ENCODE peak calls at places on chromosome 13, in six cellular contexts. One of them, this sample, is unnamed.

GRCh38 chr13:104461049-104461448 is 1394.8 kb upstream of the SLC10A2 start:
- DNase-seq in lower leg skin: no peak
- DNase-seq in thoracic aorta: no peak
- DNase-seq in AG04450: no peak
- DNase-seq in cardiac muscle cell: no peak
- DNase-seq in colonic mucosa: no peak
- DNase-seq in this sample: no peak

GRCh38 chr13:48908381-48909087 is 67.2 kb upstream of the FNDC3A start:
- DNase-seq in lower leg skin: no peak
- DNase-seq in thoracic aorta: peak
- DNase-seq in AG04450: no peak
- DNase-seq in cardiac muscle cell: peak
- DNase-seq in colonic mucosa: no peak
- DNase-seq in this sample: no peak

GRCh38 chr13:113275387-113275786 is 21.7 kb upstream of the LAMP1 start:
- DNase-seq in lower leg skin: no peak
- DNase-seq in thoracic aorta: no peak
- DNase-seq in AG04450: peak
- DNase-seq in cardiac muscle cell: peak
- DNase-seq in colonic mucosa: peak
- DNase-seq in this sample: no peak

GRCh38 chr13:48318714-48319457 is 15.3 kb downstream of the RB1 start:
- DNase-seq in lower leg skin: no peak
- DNase-seq in thoracic aorta: no peak
- DNase-seq in AG04450: no peak
- DNase-seq in cardiac muscle cell: peak
- DNase-seq in colonic mucosa: peak
- DNase-seq in this sample: no peak

GRCh38 chr13:22454586-22454985 is 726.2 kb upstream of the SGCG start:
- DNase-seq in lower leg skin: no peak
- DNase-seq in thoracic aorta: no peak
- DNase-seq in AG04450: no peak
- DNase-seq in cardiac muscle cell: no peak
- DNase-seq in colonic mucosa: no peak
- DNase-seq in this sample: no peak

GRCh38 chr13:34435338-34435737 is 506.7 kb upstream of the NBEA start:
- DNase-seq in lower leg skin: no peak
- DNase-seq in thoracic aorta: no peak
- DNase-seq in AG04450: no peak
- DNase-seq in cardiac muscle cell: peak
- DNase-seq in colonic mucosa: no peak
- DNase-seq in this sample: no peak

GRCh38 chr13:27203186-27203585 is 31.6 kb upstream of the USP12 start:
- DNase-seq in lower leg skin: no peak
- DNase-seq in thoracic aorta: no peak
- DNase-seq in AG04450: no peak
- DNase-seq in cardiac muscle cell: no peak
- DNase-seq in colonic mucosa: no peak
- DNase-seq in this sample: no peak

GRCh38 chr13:51035469-51035868 is 75.6 kb downstream of the C13orf42 start:
- DNase-seq in lower leg skin: no peak
- DNase-seq in thoracic aorta: no peak
- DNase-seq in AG04450: no peak
- DNase-seq in cardiac muscle cell: no peak
- DNase-seq in colonic mucosa: peak
- DNase-seq in this sample: no peak

GRCh38 chr13:113862191-113862765 is 1.6 kb downstream of the GAS6 start:
- DNase-seq in lower leg skin: no peak
- DNase-seq in thoracic aorta: no peak
- DNase-seq in AG04450: no peak
- DNase-seq in cardiac muscle cell: no peak
- DNase-seq in colonic mucosa: peak
- DNase-seq in this sample: no peak

GRCh38 chr13:83839158-83839557 is 43.1 kb downstream of the SLITRK1 start:
- DNase-seq in lower leg skin: no peak
- DNase-seq in thoracic aorta: no peak
- DNase-seq in AG04450: no peak
- DNase-seq in cardiac muscle cell: no peak
- DNase-seq in colonic mucosa: no peak
- DNase-seq in this sample: no peak

GRCh38 chr13:34847751-34848150 is 94.3 kb upstream of the NBEA start:
- DNase-seq in lower leg skin: no peak
- DNase-seq in thoracic aorta: no peak
- DNase-seq in AG04450: no peak
- DNase-seq in cardiac muscle cell: no peak
- DNase-seq in colonic mucosa: no peak
- DNase-seq in this sample: no peak

GRCh38 chr13:106595623-106596022 is 27.7 kb upstream of the ARGLU1 start:
- DNase-seq in lower leg skin: no peak
- DNase-seq in thoracic aorta: no peak
- DNase-seq in AG04450: no peak
- DNase-seq in cardiac muscle cell: no peak
- DNase-seq in colonic mucosa: no peak
- DNase-seq in this sample: no peak

GRCh38 chr13:90708159-90708558 is 639.3 kb upstream of the MIR17HG start:
- DNase-seq in lower leg skin: no peak
- DNase-seq in thoracic aorta: no peak
- DNase-seq in AG04450: no peak
- DNase-seq in cardiac muscle cell: no peak
- DNase-seq in colonic mucosa: no peak
- DNase-seq in this sample: no peak

GRCh38 chr13:100245099-100245498 is 156.2 kb downstream of the PCCA start:
- DNase-seq in lower leg skin: no peak
- DNase-seq in thoracic aorta: no peak
- DNase-seq in AG04450: no peak
- DNase-seq in cardiac muscle cell: no peak
- DNase-seq in colonic mucosa: no peak
- DNase-seq in this sample: no peak

GRCh38 chr13:75366380-75367280 is 115.3 kb downstream of the TBC1D4 start:
- DNase-seq in lower leg skin: no peak
- DNase-seq in thoracic aorta: no peak
- DNase-seq in AG04450: no peak
- DNase-seq in cardiac muscle cell: no peak
- DNase-seq in colonic mucosa: no peak
- DNase-seq in this sample: no peak
- H3K4me3 ChIP-seq in lower leg skin: no peak
- H3K4me3 ChIP-seq in thoracic aorta: no peak
- H3K4me3 ChIP-seq in AG04450: no peak
- H3K4me3 ChIP-seq in cardiac muscle cell: no peak
- H3K4me3 ChIP-seq in colonic mucosa: no peak
- H3K4me3 ChIP-seq in this sample: peak

GRCh38 chr13:66001136-66001535 is 1229.0 kb downstream of the PCDH9 start:
- DNase-seq in lower leg skin: no peak
- DNase-seq in thoracic aorta: no peak
- DNase-seq in AG04450: no peak
- DNase-seq in cardiac muscle cell: no peak
- DNase-seq in colonic mucosa: no peak
- DNase-seq in this sample: no peak

GRCh38 chr13:66003558-66003957 is 1226.6 kb downstream of the PCDH9 start:
- DNase-seq in lower leg skin: no peak
- DNase-seq in thoracic aorta: no peak
- DNase-seq in AG04450: no peak
- DNase-seq in cardiac muscle cell: no peak
- DNase-seq in colonic mucosa: no peak
- DNase-seq in this sample: no peak

DNA sequence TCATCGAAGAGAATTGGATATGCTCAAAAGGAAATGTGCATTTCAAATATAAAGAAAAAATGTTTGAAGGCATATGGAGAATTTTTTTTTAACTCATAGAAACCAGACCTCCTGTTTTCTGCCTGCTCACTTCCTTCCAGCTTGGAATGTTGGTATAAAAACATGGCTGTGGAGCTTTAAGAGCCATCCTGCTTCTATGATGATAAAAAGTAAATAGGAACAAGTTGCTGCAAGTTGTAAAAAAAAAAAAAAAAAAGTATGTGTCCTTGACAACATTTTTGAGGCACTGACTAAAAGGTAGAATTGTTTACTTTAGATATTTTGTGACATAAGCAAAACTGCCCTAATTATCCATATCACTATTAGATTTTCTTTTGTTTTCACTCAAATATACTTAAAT is 1230.7 kb downstream of the PCDH9 start:
- DNase-seq in lower leg skin: no peak
- DNase-seq in thoracic aorta: no peak
- DNase-seq in AG04450: no peak
- DNase-seq in cardiac muscle cell: no peak
- DNase-seq in colonic mucosa: no peak
- DNase-seq in this sample: no peak
- TF ChIP-seq CTCF in lower leg skin: no peak
- TF ChIP-seq CTCF in thoracic aorta: no peak
- TF ChIP-seq CTCF in AG04450: no peak
- TF ChIP-seq CTCF in cardiac muscle cell: no peak
- TF ChIP-seq CTCF in colonic mucosa: no peak
- TF ChIP-seq CTCF in this sample: no peak

GRCh38 chr13:30148171-30148754 is 159.1 kb downstream of the KATNAL1 start:
- DNase-seq in lower leg skin: no peak
- DNase-seq in thoracic aorta: no peak
- DNase-seq in AG04450: no peak
- DNase-seq in cardiac muscle cell: no peak
- DNase-seq in colonic mucosa: no peak
- DNase-seq in this sample: no peak

GRCh38 chr13:30151398-30151797 is 156.0 kb downstream of the KATNAL1 start:
- DNase-seq in lower leg skin: no peak
- DNase-seq in thoracic aorta: no peak
- DNase-seq in AG04450: no peak
- DNase-seq in cardiac muscle cell: no peak
- DNase-seq in colonic mucosa: no peak
- DNase-seq in this sample: no peak

GRCh38 chr13:30148791-30149190 is 158.6 kb downstream of the KATNAL1 start:
- DNase-seq in lower leg skin: no peak
- DNase-seq in thoracic aorta: no peak
- DNase-seq in AG04450: no peak
- DNase-seq in cardiac muscle cell: no peak
- DNase-seq in colonic mucosa: no peak
- DNase-seq in this sample: no peak

GRCh38 chr13:30147380-30147779 is 160.0 kb downstream of the KATNAL1 start:
- DNase-seq in lower leg skin: no peak
- DNase-seq in thoracic aorta: no peak
- DNase-seq in AG04450: no peak
- DNase-seq in cardiac muscle cell: no peak
- DNase-seq in colonic mucosa: no peak
- DNase-seq in this sample: no peak

GRCh38 chr13:30149248-30149647 is 158.1 kb downstream of the KATNAL1 start:
- DNase-seq in lower leg skin: no peak
- DNase-seq in thoracic aorta: no peak
- DNase-seq in AG04450: no peak
- DNase-seq in cardiac muscle cell: no peak
- DNase-seq in colonic mucosa: no peak
- DNase-seq in this sample: no peak
- H3K4me3 ChIP-seq in lower leg skin: no peak
- H3K4me3 ChIP-seq in thoracic aorta: no peak
- H3K4me3 ChIP-seq in AG04450: no peak
- H3K4me3 ChIP-seq in cardiac muscle cell: no peak
- H3K4me3 ChIP-seq in colonic mucosa: no peak
- H3K4me3 ChIP-seq in this sample: no peak

DNA sequence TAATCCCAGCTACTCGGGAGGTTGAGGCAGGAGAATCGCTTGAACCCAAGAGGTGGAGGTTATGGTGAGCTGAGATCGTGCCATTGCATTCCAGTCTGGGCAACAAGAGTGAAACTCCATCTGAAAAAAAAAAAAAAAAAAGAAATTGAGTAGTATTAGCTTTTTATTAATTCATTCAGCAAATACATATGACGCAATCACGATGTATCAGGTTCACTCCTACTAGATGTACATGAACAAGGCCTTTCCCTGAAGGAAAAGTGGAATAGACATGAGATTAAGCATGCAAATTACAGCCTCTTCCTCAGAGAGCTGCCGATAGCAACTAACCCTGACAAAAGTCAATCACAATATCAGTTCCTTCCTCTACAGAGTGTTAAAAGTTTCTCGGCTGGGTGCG is 9.2 kb upstream of the TPT1 start:
- DNase-seq in lower leg skin: no peak
- DNase-seq in thoracic aorta: no peak
- DNase-seq in AG04450: no peak
- DNase-seq in cardiac muscle cell: no peak
- DNase-seq in colonic mucosa: no peak
- DNase-seq in this sample: no peak
- TF ChIP-seq CTCF in lower leg skin: no peak
- TF ChIP-seq CTCF in thoracic aorta: no peak
- TF ChIP-seq CTCF in AG04450: no peak
- TF ChIP-seq CTCF in cardiac muscle cell: no peak
- TF ChIP-seq CTCF in colonic mucosa: no peak
- TF ChIP-seq CTCF in this sample: no peak

GRCh38 chr13:57633950-57634828 is 2.6 kb downstream of the PCDH17 start:
- DNase-seq in lower leg skin: no peak
- DNase-seq in thoracic aorta: no peak
- DNase-seq in AG04450: no peak
- DNase-seq in cardiac muscle cell: no peak
- DNase-seq in colonic mucosa: no peak
- DNase-seq in this sample: peak
- H3K4me3 ChIP-seq in lower leg skin: peak
- H3K4me3 ChIP-seq in thoracic aorta: peak
- H3K4me3 ChIP-seq in AG04450: no peak
- H3K4me3 ChIP-seq in cardiac muscle cell: peak
- H3K4me3 ChIP-seq in colonic mucosa: no peak
- H3K4me3 ChIP-seq in this sample: peak

GRCh38 chr13:73970413-73971055 is 163.7 kb downstream of the KLF12 start:
- DNase-seq in lower leg skin: no peak
- DNase-seq in thoracic aorta: no peak
- DNase-seq in AG04450: no peak
- DNase-seq in cardiac muscle cell: no peak
- DNase-seq in colonic mucosa: no peak
- DNase-seq in this sample: peak
- TF ChIP-seq CTCF in lower leg skin: no peak
- TF ChIP-seq CTCF in thoracic aorta: no peak
- TF ChIP-seq CTCF in AG04450: no peak
- TF ChIP-seq CTCF in cardiac muscle cell: no peak
- TF ChIP-seq CTCF in colonic mucosa: no peak
- TF ChIP-seq CTCF in this sample: no peak

DNA sequence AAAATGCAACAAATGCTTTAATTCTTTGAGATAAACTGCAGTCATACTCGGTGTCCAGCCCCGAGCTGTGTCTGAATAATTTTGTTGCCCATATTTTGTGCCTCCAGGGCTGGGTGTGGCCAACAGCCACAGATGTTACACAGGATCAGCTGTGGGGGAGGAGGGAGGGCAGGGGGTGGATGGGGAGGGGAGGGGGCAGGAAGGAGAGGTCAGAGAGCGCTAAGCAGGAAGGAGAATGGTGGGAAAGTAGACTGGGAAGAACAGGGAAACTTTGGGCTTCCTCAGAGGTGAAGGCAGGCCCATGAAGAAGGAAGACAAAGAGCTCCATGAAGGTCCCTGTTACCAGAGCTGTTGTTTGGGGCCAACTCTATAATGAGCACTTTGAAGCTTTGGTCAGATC is 295.8 kb downstream of the COG6 start:
- DNase-seq in lower leg skin: no peak
- DNase-seq in thoracic aorta: no peak
- DNase-seq in AG04450: no peak
- DNase-seq in cardiac muscle cell: no peak
- DNase-seq in colonic mucosa: no peak
- DNase-seq in this sample: no peak
- H3K4me3 ChIP-seq in lower leg skin: no peak
- H3K4me3 ChIP-seq in thoracic aorta: no peak
- H3K4me3 ChIP-seq in AG04450: no peak
- H3K4me3 ChIP-seq in cardiac muscle cell: no peak
- H3K4me3 ChIP-seq in colonic mucosa: no peak
- H3K4me3 ChIP-seq in this sample: no peak

DNA sequence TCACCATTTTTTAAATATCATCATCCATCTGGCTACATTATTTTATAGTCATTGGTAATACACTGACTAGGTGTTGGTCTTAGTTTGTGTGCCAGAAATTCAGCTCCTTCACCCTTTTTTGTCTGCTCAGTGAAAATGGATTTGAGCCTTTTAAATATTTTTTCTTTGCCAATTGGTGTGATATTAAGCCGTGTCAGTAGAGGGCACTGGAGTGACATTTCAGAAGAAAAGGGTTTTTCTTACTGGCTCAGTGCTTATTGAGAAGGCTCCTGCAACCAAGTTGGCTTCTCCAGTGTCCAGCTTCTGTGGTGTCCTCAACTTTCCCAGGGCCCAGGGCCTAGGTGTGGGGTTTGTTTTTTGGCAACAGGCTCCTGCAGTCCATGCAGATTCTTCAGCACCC is 546.6 kb downstream of the DACH1 start:
- DNase-seq in lower leg skin: no peak
- DNase-seq in thoracic aorta: no peak
- DNase-seq in AG04450: peak
- DNase-seq in cardiac muscle cell: peak
- DNase-seq in colonic mucosa: peak
- DNase-seq in this sample: no peak
- TF ChIP-seq CTCF in lower leg skin: no peak
- TF ChIP-seq CTCF in thoracic aorta: no peak
- TF ChIP-seq CTCF in AG04450: peak
- TF ChIP-seq CTCF in cardiac muscle cell: peak
- TF ChIP-seq CTCF in colonic mucosa: peak
- TF ChIP-seq CTCF in this sample: no peak

This sample was measured in dorsolateral prefrontal cortex.